ENCODE peak calls at places on chromosomes 12 and 14, in four cellular contexts. K is GM12865; H is foreskin fibroblast; N is activated CD4-positive, alpha-beta T cell treated with anti-CD3 and anti-CD28 coated beads, Interleukin-2, amount 50 U/mL, for 1 hour. P is an unnamed sample.

GRCh38 chr12:123389560-123390351 is 5.8 kb downstream of the KMT5A start:
- DNase-seq in K (peak; percentile 56), N (peak; percentile 15), H (peak; percentile 36), P (peak; percentile 43)

GRCh38 chr12:80044694-80045046 is 54.7 kb upstream of the OTOGL start:
- DNase-seq in K (peak; percentile 40), H (peak; percentile 80), N (no peak), P (no peak)

GRCh38 chr12:90808568-90808967 is 146.4 kb downstream of the CCER1 start:
- DNase-seq in K (no peak), N (no peak), H (no peak), P (no peak)

GRCh38 chr12:58503731-58504520 is 416.4 kb downstream of the LRIG3 start:
- DNase-seq in N (no peak), H (peak; percentile 78), K (no peak), P (no peak)

GRCh38 chr12:7131502-7131866 is 1.3 kb downstream of the CLSTN3 start:
- DNase-seq in N (peak; percentile 18), K (peak; percentile 47), H (no peak), P (no peak)

GRCh38 chr12:6582196-6582595 is 14.1 kb upstream of the NOP2 start:
- DNase-seq in H (no peak), K (no peak), N (no peak), P (no peak)

GRCh38 chr14:70654609-70655008 is 12.9 kb downstream of the TTC9 start:
- DNase-seq in N (no peak), K (peak; percentile 87), H (no peak), P (peak; percentile 27)

GRCh38 chr14:69648480-69649414 is 37.4 kb downstream of the SUSD6 start:
- DNase-seq in N (no peak), K (peak; percentile 75), H (peak; percentile 45), P (peak; percentile 50)

GRCh38 chr12:14399871-14400270 is 34.4 kb downstream of the ATF7IP start:
- DNase-seq in H (no peak), K (peak; percentile 38), N (no peak), P (no peak)

GRCh38 chr12:94244165-94245133 is 96.1 kb downstream of the PLXNC1 start:
- DNase-seq in K (peak; percentile 68), H (no peak), N (peak; percentile 11), P (peak; percentile 51)

GRCh38 chr12:25249951-25250738 is 584 bp downstream of the KRAS start:
- DNase-seq in N (peak; percentile 30), H (peak; percentile 4), K (peak; percentile 61), P (peak; percentile 67)

GRCh38 chr12:130523208-130523607 is 185.5 kb downstream of the PIWIL1 start:
- DNase-seq in K (no peak), N (no peak), H (no peak), P (no peak)

GRCh38 chr14:89773644-89774316 is 180.8 kb downstream of the EFCAB11 start:
- DNase-seq in N (peak; percentile 50), H (no peak), K (peak; percentile 94), P (peak; percentile 85)

GRCh38 chr12:46667547-46667946 is 158.2 kb downstream of the SLC38A4 start:
- DNase-seq in K (no peak), H (no peak), N (no peak), P (no peak)

GRCh38 chr12:25130741-25131188 is 64.2 kb downstream of the DNAI7 start:
- DNase-seq in H (peak; percentile 14), K (peak; percentile 53), N (no peak), P (peak; percentile 80)

GRCh38 chr12:46815792-46816191 is 10.0 kb downstream of the SLC38A4 start:
- DNase-seq in H (no peak), N (no peak), K (no peak), P (no peak)

GRCh38 chr12:113395119-113395518 is 8.6 kb downstream of the SDS start:
- DNase-seq in K (no peak), N (no peak), H (no peak), P (no peak)

GRCh38 chr12:112025808-112026375 is 12.7 kb downstream of the ERP29 start:
- DNase-seq in H (no peak), K (peak; percentile 32), N (no peak), P (peak; percentile 43)

GRCh38 chr12:110501378-110501721 is 561 bp downstream of the VPS29 start:
- DNase-seq in N (peak; percentile 20), H (peak; percentile 30), K (peak; percentile 49), P (peak; percentile 46)

GRCh38 chr14:69475194-69475818 is 9.2 kb upstream of the PLEKHD1 start:
- DNase-seq in N (no peak), K (peak; percentile 57), H (no peak), P (peak; percentile 52)

GRCh38 chr12:108768591-108769500 is 37.5 kb upstream of the CORO1C start:
- DNase-seq in H (no peak), N (no peak), K (peak; percentile 46), P (no peak)

GRCh38 chr12:29725587-29726320 is 58.0 kb downstream of the TMTC1 start:
- DNase-seq in K (peak; percentile 62), N (no peak), H (no peak), P (no peak)

GRCh38 chr14:105351920-105352871 is 37.6 kb downstream of the PACS2 start:
- DNase-seq in N (peak; percentile 89), H (peak; percentile 72), K (peak; percentile 91), P (peak; percentile 87)

GRCh38 chr14:29941401-29941800 is 13.8 kb upstream of the PRKD1 start:
- DNase-seq in H (no peak), K (no peak), N (no peak), P (no peak)

GRCh38 chr12:52050116-52050770 is 999 bp upstream of the NR4A1 start:
- DNase-seq in K (peak; percentile 30), H (no peak), N (peak; percentile 40), P (peak; percentile 17)

GRCh38 chr12:94458882-94459772 is 540 bp downstream of the CEP83 start:
- DNase-seq in H (no peak), N (no peak), K (no peak), P (peak; percentile 32)

GRCh38 chr12:13794706-13795105 is 186.7 kb downstream of the GRIN2B start:
- DNase-seq in K (no peak), H (no peak), N (no peak), P (no peak)

GRCh38 chr14:39491134-39491541 is 58.9 kb upstream of the FBXO33 start:
- DNase-seq in N (no peak), H (no peak), K (peak; percentile 36), P (peak; percentile 51)

GRCh38 chr14:51828017-51828797 is 32.2 kb upstream of the GNG2 start:
- DNase-seq in N (peak; percentile 54), H (peak; percentile 59), K (peak; percentile 77), P (peak; percentile 31)

GRCh38 chr14:91232052-91232451 is 12.5 kb downstream of the GPR68 start:
- DNase-seq in H (no peak), K (no peak), N (no peak), P (no peak)